ENCODE peak calls at places on chromosomes 13 and 19, in eight cellular contexts. L is fibroblast of mammary gland, G is GM13977, E is A549, S is Caco-2, Y is heart right ventricle, W is ascending aorta, U is HFFc6. B is an unnamed sample.

GRCh38 chr19:17766543-17767131 is 15.4 kb downstream of the FCHO1 start:
- DNase-seq in W (peak; percentile 86), G (no peak), Y (peak; percentile 81), S (peak; percentile 86), E (peak; percentile 64), U (peak; percentile 60), L (peak; percentile 80), B (no peak)

GRCh38 chr19:51712461-51713081 is 11.2 kb downstream of the HAS1 start:
- DNase-seq in U (peak; percentile 39), E (peak; percentile 59), L (peak; percentile 55), W (peak; percentile 22), G (peak; percentile 76), S (no peak), Y (no peak), B (peak; percentile 67)

GRCh38 chr13:100356889-100357288 is 231.7 kb downstream of the GGACT start:
- DNase-seq in L (no peak), Y (no peak), E (no peak), G (no peak), S (no peak), U (no peak), W (no peak), B (no peak)

GRCh38 chr19:16969127-16969526 is 57.5 kb downstream of the CPAMD8 start:
- DNase-seq in L (peak; percentile 30), G (no peak), E (no peak), S (peak; percentile 41), Y (no peak), W (no peak), U (no peak), B (no peak)

GRCh38 chr13:95530178-95530577 is 22.3 kb upstream of the CLDN10 start:
- DNase-seq in L (peak; percentile 20), U (no peak), E (no peak), G (no peak), W (no peak), S (no peak), Y (no peak), B (no peak)

GRCh38 chr19:30696514-30696913 is 324.3 kb downstream of the ZNF536 start:
- DNase-seq in G (no peak), W (no peak), E (peak; percentile 87), S (peak; percentile 19), U (no peak), Y (no peak), L (no peak), B (no peak)

GRCh38 chr13:73898276-73898675 is 235.9 kb downstream of the KLF12 start:
- DNase-seq in Y (no peak), S (no peak), U (peak; percentile 79), W (no peak), L (no peak), G (no peak), E (no peak), B (no peak)

GRCh38 chr13:99357920-99358319 is 50.7 kb upstream of the GPR183 start:
- DNase-seq in E (no peak), S (no peak), G (no peak), W (no peak), L (no peak), Y (no peak), U (no peak), B (no peak)

GRCh38 chr19:17909017-17909732 is 23.6 kb upstream of the CCDC124 start:
- DNase-seq in Y (no peak), W (no peak), L (no peak), E (no peak), G (no peak), S (no peak), U (no peak), B (no peak)

GRCh38 chr19:17797397-17798201 is 2.7 kb downstream of the B3GNT3 start:
- DNase-seq in U (peak; percentile 66), L (no peak), S (peak; percentile 48), Y (no peak), E (peak; percentile 78), G (no peak), W (no peak), B (no peak)

GRCh38 chr13:54637377-54637776 is 1608.8 kb downstream of the OLFM4 start:
- DNase-seq in L (no peak), G (no peak), W (no peak), S (peak; percentile 72), E (no peak), Y (no peak), U (no peak), B (no peak)

GRCh38 chr19:53982056-53982455 is 9.4 kb upstream of the CACNG6 start:
- DNase-seq in G (no peak), U (no peak), S (no peak), Y (no peak), W (no peak), L (no peak), E (no peak), B (peak; percentile 59)

GRCh38 chr19:39499082-39499642 is 415 bp downstream of the DLL3 start:
- DNase-seq in U (no peak), W (no peak), Y (no peak), E (no peak), G (no peak), L (no peak), S (peak; percentile 65), B (no peak)

GRCh38 chr13:69474286-69474685 is 633.3 kb upstream of the ATXN8OS start:
- DNase-seq in U (no peak), E (no peak), W (no peak), Y (no peak), L (no peak), G (no peak), S (no peak), B (no peak)

GRCh38 chr13:24911135-24911524 is 147.2 kb downstream of the RNF17 start:
- DNase-seq in G (no peak), S (no peak), E (peak; percentile 4), L (peak; percentile 72), Y (no peak), W (no peak), U (peak; percentile 62), B (no peak)

GRCh38 chr19:23118400-23118799 is 1.6 kb downstream of the ZNF730 start:
- DNase-seq in S (no peak), E (no peak), Y (no peak), U (no peak), G (no peak), W (no peak), L (no peak), B (no peak)

GRCh38 chr13:38369058-38369457 is 19.4 kb downstream of the UFM1 start:
- DNase-seq in L (no peak), Y (no peak), W (no peak), E (no peak), S (no peak), U (no peak), G (no peak), B (no peak)

GRCh38 chr13:74770361-74770760 is 636.2 kb upstream of the KLF12 start:
- DNase-seq in L (peak; percentile 88), E (no peak), U (peak; percentile 93), S (no peak), W (no peak), Y (no peak), G (no peak), B (no peak)

GRCh38 chr19:35459414-35460082 is 11.5 kb downstream of the FFAR2 start:
- DNase-seq in Y (peak; percentile 73), W (no peak), L (peak; percentile 77), S (no peak), U (no peak), E (no peak), G (no peak), B (no peak)

GRCh38 chr13:96532804-96533203 is 442.9 kb downstream of the HS6ST3 start:
- DNase-seq in W (no peak), U (no peak), S (no peak), L (no peak), E (no peak), Y (no peak), G (no peak), B (no peak)

GRCh38 chr13:20566424-20566916 is 487 bp upstream of the IFT88 start:
- DNase-seq in U (peak; percentile 69), E (peak; percentile 40), Y (no peak), W (no peak), L (peak; percentile 87), G (no peak), S (no peak), B (no peak)

GRCh38 chr19:43697295-43697694 is 18.6 kb upstream of the IRGC start:
- DNase-seq in L (no peak), U (no peak), W (no peak), S (no peak), G (no peak), E (no peak), Y (no peak), B (no peak)

GRCh38 chr13:92553470-92554114 is 673.0 kb upstream of the GPC6 start:
- DNase-seq in S (no peak), L (no peak), Y (no peak), G (no peak), U (no peak), W (no peak), E (no peak), B (no peak)

GRCh38 chr13:40758811-40759210 is 12.2 kb downstream of the MRPS31 start:
- DNase-seq in S (no peak), U (no peak), G (no peak), L (no peak), W (no peak), E (no peak), Y (no peak), B (no peak)

GRCh38 chr13:52782486-52783448 is 43.1 kb upstream of the CNMD start:
- DNase-seq in Y (no peak), L (no peak), G (no peak), W (no peak), U (no peak), E (no peak), S (no peak), B (no peak)

GRCh38 chr13:31107109-31107508 is 54.6 kb downstream of the HSPH1 start:
- DNase-seq in G (no peak), Y (no peak), W (no peak), L (no peak), S (no peak), E (no peak), U (no peak), B (no peak)

GRCh38 chr13:112102243-112102642 is 35.3 kb downstream of the SOX1 start:
- DNase-seq in G (no peak), Y (no peak), U (no peak), L (no peak), S (no peak), E (no peak), W (no peak), B (no peak)

GRCh38 chr13:43786766-43787517 is at the start of gene ENOX1:
- DNase-seq in L (peak; percentile 73), G (peak; percentile 74), U (peak; percentile 57), Y (peak; percentile 78), W (no peak), S (peak; percentile 82), E (peak; percentile 13), B (peak; percentile 72)
- TF ChIP-seq CTCF in L (no peak), G (peak; percentile 13), U (peak; percentile 62), Y (peak; percentile 50), W (peak; percentile 34), S (no peak), E (peak; percentile 11), B (no peak)

GRCh38 chr19:11090264-11091032 is 1.2 kb downstream of the LDLR start:
- DNase-seq in S (peak; percentile 96), E (peak; percentile 61), W (peak; percentile 99), G (peak; percentile 92), U (peak; percentile 94), L (peak; percentile 91), Y (peak; percentile 98), B (peak; percentile 92)
- TF ChIP-seq CTCF in S (no peak), E (no peak), W (peak; percentile 16), G (no peak), U (peak; percentile 39), L (no peak), Y (no peak), B (no peak)

GRCh38 chr19:57572415-57572947 is 6.2 kb downstream of the ZNF416 start:
- DNase-seq in W (no peak), G (no peak), U (no peak), L (no peak), E (no peak), Y (no peak), S (no peak), B (no peak)
- TF ChIP-seq CTCF in W (no peak), G (no peak), U (no peak), L (no peak), E (no peak), Y (no peak), S (no peak), B (no peak)

GRCh38 chr19:45876411-45877197 is 9.3 kb downstream of the IRF2BP1 start:
- DNase-seq in G (peak; percentile 54), S (no peak), E (no peak), L (no peak), W (no peak), Y (peak; percentile 41), U (no peak), B (peak; percentile 63)
- TF ChIP-seq CTCF in G (no peak), S (no peak), E (no peak), L (no peak), W (no peak), Y (no peak), U (no peak), B (no peak)

B was measured in GM20000.